ENCODE peak calls at places on chromosomes 4 and X, in seven cellular contexts. M, Y, U, H, S, J and A are unnamed samples.

GRCh38 chr4:39541987-39542632 is 14.9 kb upstream of the UGDH start:
- DNase-seq in M (no peak), Y (no peak), U (no peak), H (no peak), S (peak), J (no peak), A (no peak)

GRCh38 chr4:3475713-3476260 is 12.7 kb downstream of the DOK7 start:
- DNase-seq in M (no peak), Y (no peak), U (no peak), H (no peak), S (no peak), J (no peak), A (no peak)

GRCh38 chrX:12901486-12901885 is 4.9 kb upstream of the TLR8 start:
- DNase-seq in M (peak), Y (peak), U (peak), H (peak), S (peak), J (no peak), A (peak)

GRCh38 chr4:108492816-108493595 is 127.4 kb upstream of the RPL34 start:
- DNase-seq in M (no peak), Y (no peak), U (no peak), H (no peak), S (peak), J (no peak), A (no peak)

GRCh38 chr4:76758290-76758882 is 139.6 kb downstream of the SOWAHB start:
- DNase-seq in M (no peak), Y (no peak), U (no peak), H (no peak), S (peak), J (no peak), A (no peak)

GRCh38 chr4:175051974-175052373 is 133.8 kb downstream of the ADAM29 start:
- DNase-seq in M (no peak), Y (no peak), U (no peak), H (no peak), S (no peak), J (no peak), A (no peak)

GRCh38 chr4:78691971-78692814 is 84.0 kb upstream of the BMP2K start:
- DNase-seq in M (no peak), Y (no peak), U (no peak), H (no peak), S (no peak), J (no peak), A (no peak)

GRCh38 chrX:48917139-48917980 is 1.5 kb downstream of the PIM2 start:
- DNase-seq in M (peak), Y (peak), U (peak), H (peak), S (peak), J (peak), A (peak)

GRCh38 chrX:154540897-154541535 is 5.6 kb downstream of the G6PD start:
- DNase-seq in M (no peak), Y (no peak), U (no peak), H (no peak), S (peak), J (no peak), A (no peak)

GRCh38 chrX:77434949-77435348 is 12.2 kb upstream of the FGF16 start:
- DNase-seq in M (no peak), Y (no peak), U (no peak), H (no peak), S (no peak), J (no peak), A (no peak)